ENCODE peak calls at places on chromosome 7, in ten cellular contexts. X, O, B, D, Q, N, U, Y, K and W are unnamed samples.

GRCh38 chr7:41114166-41114565 is 588.7 kb downstream of the INHBA start:
- DNase-seq in O (no peak), Q (no peak), X (peak; percentile 17), N (no peak), K (peak; percentile 34), D (no peak), U (no peak), B (no peak), Y (no peak), W (no peak)

GRCh38 chr7:84637568-84638338 is 443.2 kb upstream of the SEMA3A start:
- DNase-seq in O (no peak), D (peak; percentile 51), N (peak; percentile 58), X (peak; percentile 79), Y (peak; percentile 92), Q (peak; percentile 92), U (peak; percentile 79), B (no peak), K (peak; percentile 89), W (no peak)

GRCh38 chr7:103951311-103951710 is 38.1 kb downstream of the RELN start:
- DNase-seq in B (no peak), D (no peak), N (no peak), Q (peak; percentile 86), Y (no peak), X (no peak), O (no peak), U (no peak), K (no peak), W (no peak)

GRCh38 chr7:77467453-77467852 is 51.3 kb upstream of the GSAP start:
- DNase-seq in D (no peak), K (no peak), Y (no peak), X (peak; percentile 39), Q (no peak), N (no peak), U (no peak), O (no peak), B (no peak), W (no peak)

GRCh38 chr7:7706101-7706511 is 12.3 kb downstream of the RPA3 start:
- DNase-seq in Y (no peak), N (no peak), U (no peak), O (no peak), Q (no peak), B (no peak), X (no peak), D (no peak), K (no peak), W (no peak)

GRCh38 chr7:137790828-137791227 is 55.9 kb downstream of the DGKI start:
- DNase-seq in U (no peak), Q (peak; percentile 14), Y (peak; percentile 13), X (no peak), K (peak; percentile 44), O (no peak), B (no peak), N (no peak), D (no peak), W (no peak)

GRCh38 chr7:55245271-55245723 is 119.8 kb upstream of the LANCL2 start:
- DNase-seq in K (peak; percentile 92), O (peak; percentile 15), X (peak; percentile 75), U (peak; percentile 62), B (no peak), D (peak; percentile 38), Y (peak; percentile 70), Q (peak; percentile 75), N (no peak), W (no peak)

GRCh38 chr7:24936121-24936824 is 43.7 kb downstream of the OSBPL3 start:
- DNase-seq in D (no peak), Q (no peak), O (no peak), X (no peak), N (no peak), U (peak; percentile 54), K (peak; percentile 47), B (peak; percentile 31), Y (no peak), W (no peak)

GRCh38 chr7:103432713-103433112 is 13.3 kb downstream of the SLC26A5 start:
- DNase-seq in O (no peak), K (no peak), Y (no peak), X (no peak), Q (no peak), U (no peak), B (peak; percentile 12), N (no peak), D (no peak), W (no peak)

GRCh38 chr7:151608031-151608551 is 88.4 kb upstream of the RHEB start:
- DNase-seq in X (no peak), B (no peak), Q (no peak), Y (no peak), D (peak; percentile 58), N (no peak), K (no peak), O (no peak), U (no peak), W (no peak)